ENCODE peak calls at places on chromosomes 6 and 20, in six cellular contexts. X, C, Q, F, U and O are unnamed samples.

GRCh38 chr6:132087391-132087790 is 136.2 kb upstream of the CCN2 start:
- DNase-seq in U (no peak), F (no peak), C (no peak), X (peak; percentile 60), Q (no peak), O (no peak)

GRCh38 chr6:139600919-139601470 is 226.5 kb upstream of the CITED2 start:
- DNase-seq in Q (no peak), F (no peak), U (no peak), C (no peak), X (no peak), O (no peak)

GRCh38 chr20:1434571-1435336 is 31.9 kb downstream of the NSFL1C start:
- DNase-seq in F (peak; percentile 64), C (peak; percentile 78), U (peak; percentile 48), X (peak; percentile 22), Q (no peak), O (no peak)

GRCh38 chr6:33008944-33009861 is at the start of gene HLA-DOA:
- DNase-seq in F (no peak), C (no peak), X (no peak), Q (peak; percentile 49), U (peak; percentile 28), O (no peak)

GRCh38 chr6:36442083-36442670 is 477 bp downstream of the PXT1 start:
- DNase-seq in U (no peak), C (no peak), F (no peak), X (no peak), Q (no peak), O (no peak)

GRCh38 chr6:159098636-159099106 is 53.9 kb upstream of the TAGAP start:
- DNase-seq in F (no peak), C (no peak), U (peak; percentile 67), Q (no peak), X (no peak), O (no peak)

GRCh38 chr20:3704085-3704484 is 8.3 kb downstream of the SIGLEC1 start:
- DNase-seq in Q (no peak), C (no peak), F (no peak), U (no peak), X (no peak), O (no peak)

GRCh38 chr6:4561078-4561435 is 215.1 kb upstream of the CDYL start:
- DNase-seq in F (no peak), C (no peak), X (no peak), Q (no peak), U (no peak), O (no peak)

GRCh38 chr6:51959744-51960383 is 127.5 kb downstream of the PKHD1 start:
- DNase-seq in F (peak; percentile 11), Q (peak; percentile 91), C (peak; percentile 11), U (no peak), X (peak; percentile 37), O (peak; percentile 59)

GRCh38 chr6:135870722-135871121 is 19.2 kb downstream of the PDE7B start:
- DNase-seq in C (no peak), X (no peak), U (no peak), Q (no peak), F (no peak), O (no peak)

GRCh38 chr6:1821188-1822183 is 211.8 kb downstream of the FOXC1 start:
- DNase-seq in F (peak; percentile 70), U (no peak), X (peak; percentile 32), C (no peak), Q (no peak), O (no peak)